ENCODE peak calls at places on chromosome 11, in seven cellular contexts. W is fibroblast of pulmonary artery, K is tibial nerve, U is lung, M is epithelial cell of esophagus, T is vagina, V is IMR-90. Z is an unnamed sample.

GRCh38 chr11:130315354-130315970 is 745 bp upstream of the ZBTB44 start:
- DNase-seq in M (peak), K (no peak), V (no peak), W (no peak), U (peak), T (no peak), Z (no peak)

GRCh38 chr11:22337571-22338464 is at the start of gene SLC17A6:
- DNase-seq in K (no peak), M (peak), T (no peak), V (peak), U (no peak), W (peak), Z (no peak)

GRCh38 chr11:12175694-12176241 is 65.4 kb downstream of the MICAL2 start:
- DNase-seq in M (peak), W (peak), U (no peak), K (no peak), T (no peak), V (peak), Z (peak)

GRCh38 chr11:119723243-119723951 is 5.6 kb downstream of the NECTIN1 start:
- DNase-seq in U (no peak), V (no peak), M (no peak), T (no peak), K (no peak), W (no peak), Z (no peak)

GRCh38 chr11:128196235-128196634 is 391.1 kb downstream of the ETS1 start:
- DNase-seq in V (no peak), U (no peak), T (no peak), K (no peak), W (no peak), M (no peak), Z (no peak)

GRCh38 chr11:34214961-34215805 is 109.8 kb downstream of the NAT10 start:
- DNase-seq in K (no peak), T (no peak), V (peak), W (no peak), U (no peak), M (peak), Z (no peak)

GRCh38 chr11:78100276-78101040 is 20.8 kb upstream of the NDUFC2 start:
- DNase-seq in T (no peak), W (no peak), V (no peak), K (no peak), U (no peak), M (no peak), Z (no peak)

GRCh38 chr11:3136542-3137455 is 28.3 kb downstream of the OSBPL5 start:
- DNase-seq in M (no peak), V (no peak), T (no peak), W (no peak), K (no peak), U (no peak), Z (no peak)

GRCh38 chr11:1356007-1356435 is 33.7 kb upstream of the BRSK2 start:
- DNase-seq in U (no peak), K (no peak), W (peak), T (no peak), M (no peak), V (no peak), Z (no peak)

GRCh38 chr11:134333312-134333711 is 1.5 kb downstream of the GLB1L2 start:
- DNase-seq in T (no peak), M (peak), K (no peak), W (peak), U (no peak), V (no peak), Z (no peak)

GRCh38 chr11:65275906-65276305 is 14.1 kb downstream of the POLA2 start:
- DNase-seq in T (no peak), V (no peak), U (no peak), M (no peak), K (no peak), W (no peak), Z (no peak)

GRCh38 chr11:19673924-19674390 is 38.7 kb upstream of the NAV2 start:
- DNase-seq in K (peak), T (no peak), W (peak), V (no peak), M (no peak), U (peak), Z (no peak)

GRCh38 chr11:16959528-16960100 is 54.6 kb downstream of the PLEKHA7 start:
- DNase-seq in K (no peak), M (no peak), W (no peak), T (no peak), U (no peak), V (no peak), Z (no peak)

GRCh38 chr11:73292481-73292880 is 15.6 kb upstream of the ARHGEF17 start:
- DNase-seq in V (no peak), W (peak), T (no peak), M (no peak), K (no peak), U (no peak), Z (no peak)

GRCh38 chr11:116309446-116309845 is 463.3 kb downstream of the BUD13 start:
- DNase-seq in M (no peak), W (no peak), V (no peak), T (no peak), K (no peak), U (no peak), Z (no peak)

GRCh38 chr11:130141561-130142341 is 17.8 kb upstream of the ST14 start:
- DNase-seq in T (no peak), V (peak), K (no peak), U (no peak), M (no peak), W (peak), Z (no peak)

GRCh38 chr11:133977067-133977681 is 20.4 kb upstream of the IGSF9B start:
- DNase-seq in M (no peak), K (no peak), U (no peak), W (no peak), V (no peak), T (no peak), Z (no peak)

GRCh38 chr11:73178092-73178539 is 36.0 kb upstream of the FCHSD2 start:
- DNase-seq in W (peak), K (peak), T (no peak), U (peak), M (peak), V (peak), Z (peak)

GRCh38 chr11:123487157-123487744 is 57.2 kb downstream of the GRAMD1B start:
- DNase-seq in T (no peak), M (peak), W (no peak), K (no peak), U (no peak), V (no peak), Z (no peak)

GRCh38 chr11:46390331-46391171 is 1.0 kb downstream of the CHRM4 start:
- DNase-seq in U (no peak), M (no peak), W (no peak), V (no peak), T (no peak), K (no peak), Z (no peak)
- H3K4me3 ChIP-seq in U (no peak), M (no peak), W (no peak), V (no peak), T (no peak), K (no peak), Z (no peak)

GRCh38 chr11:60756307-60757032 is at the start of gene MS4A15:
- DNase-seq in M (peak), U (no peak), V (no peak), W (peak), K (no peak), T (no peak), Z (no peak)
- TF ChIP-seq CTCF in M (peak), U (no peak), V (peak), W (peak), K (no peak), T (no peak), Z (no peak)

GRCh38 chr11:69014084-69014935 is 1.3 kb upstream of the MRGPRF start:
- DNase-seq in V (peak), K (peak), U (no peak), T (no peak), M (no peak), W (no peak), Z (no peak)
- H3K4me3 ChIP-seq in V (no peak), K (peak), U (no peak), T (peak), M (no peak), W (no peak), Z (peak)

DNA sequence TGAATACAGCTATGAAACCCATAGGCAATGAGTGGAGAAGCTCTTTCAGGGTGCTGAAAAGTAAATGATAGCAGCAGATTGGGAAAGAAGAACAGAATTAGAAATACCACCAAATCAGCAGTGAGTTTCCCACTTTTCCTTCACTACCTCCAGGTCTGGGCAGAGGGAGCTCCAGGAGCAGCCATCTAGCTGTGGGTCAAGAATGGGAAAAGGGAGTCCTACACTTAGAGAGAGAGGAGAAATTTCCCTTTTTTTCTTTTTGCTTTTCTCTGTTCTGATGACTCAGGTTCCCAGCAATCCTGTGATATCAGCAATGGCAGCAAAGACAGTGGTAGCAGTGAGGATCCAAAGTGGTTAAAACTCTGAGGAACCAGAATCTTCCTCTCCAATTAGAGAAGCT is 263.9 kb downstream of the NXPE2 start:
- DNase-seq in V (no peak), U (no peak), K (no peak), T (no peak), M (no peak), W (no peak), Z (no peak)
- TF ChIP-seq CTCF in V (no peak), U (no peak), K (no peak), T (no peak), M (no peak), W (no peak), Z (no peak)

GRCh38 chr11:18600915-18601569 is 1.5 kb downstream of the MISFA start:
- DNase-seq in W (no peak), U (no peak), T (no peak), K (no peak), V (no peak), M (no peak), Z (no peak)
- H3K4me3 ChIP-seq in W (no peak), U (no peak), T (no peak), K (no peak), V (no peak), M (no peak), Z (no peak)